ENCODE peak calls at places on chromosomes 3 and 15, in eight cellular contexts. V, Q, X, N, M, K, B and A are unnamed samples.

GRCh38 chr15:58566029-58566428 is 134.2 kb downstream of the LIPC start:
- DNase-seq in K (no peak), B (no peak), N (no peak), X (no peak), M (no peak), Q (peak; percentile 53), V (no peak), A (no peak)

GRCh38 chr3:17535173-17535730 is 207.2 kb downstream of the TBC1D5 start:
- DNase-seq in B (no peak), K (no peak), X (no peak), V (no peak), Q (no peak), M (no peak), N (no peak), A (no peak)

GRCh38 chr3:183193762-183194701 is 31.5 kb upstream of the LAMP3 start:
- DNase-seq in N (no peak), Q (no peak), X (no peak), K (no peak), B (no peak), V (no peak), M (no peak), A (no peak)

GRCh38 chr3:147921044-147921443 is 511.9 kb downstream of the ZIC1 start:
- DNase-seq in K (no peak), V (no peak), B (no peak), Q (no peak), X (no peak), M (no peak), N (no peak), A (no peak)

GRCh38 chr3:108319428-108320053 is 23.2 kb downstream of the HHLA2 start:
- DNase-seq in M (no peak), V (no peak), X (no peak), K (no peak), N (no peak), B (no peak), Q (peak; percentile 76), A (no peak)

GRCh38 chr3:186598108-186598784 is 14.6 kb upstream of the AHSG start:
- DNase-seq in N (no peak), M (peak; percentile 43), X (no peak), B (peak; percentile 72), Q (peak; percentile 23), K (no peak), V (no peak), A (no peak)

GRCh38 chr3:11603628-11604027 is 40.1 kb downstream of the VGLL4 start:
- DNase-seq in B (peak; percentile 67), M (no peak), V (no peak), N (no peak), Q (no peak), X (no peak), K (no peak), A (no peak)

GRCh38 chr15:40264321-40265153 is 18.3 kb downstream of the ANKRD63 start:
- DNase-seq in Q (no peak), X (no peak), N (no peak), K (no peak), B (no peak), M (no peak), V (no peak), A (no peak)

GRCh38 chr3:139241783-139242182 is 102.0 kb upstream of the MRPS22 start:
- DNase-seq in V (no peak), K (no peak), M (no peak), B (no peak), X (no peak), Q (no peak), N (no peak), A (no peak)

GRCh38 chr3:160837394-160837975 is 81.5 kb downstream of the PPM1L start:
- DNase-seq in B (no peak), V (no peak), N (no peak), Q (no peak), K (no peak), X (no peak), M (no peak), A (no peak)

GRCh38 chr3:97823503-97824004 is 1.7 kb downstream of the CRYBG3 start:
- DNase-seq in K (no peak), N (no peak), V (no peak), M (no peak), X (no peak), B (peak; percentile 44), Q (no peak), A (no peak)

GRCh38 chr3:37347941-37348340 is 173.6 kb upstream of the LRRFIP2 start:
- DNase-seq in M (no peak), X (no peak), N (no peak), K (no peak), V (no peak), B (no peak), Q (peak; percentile 5), A (no peak)

GRCh38 chr3:188861847-188862740 is 309.7 kb upstream of the TPRG1 start:
- DNase-seq in X (no peak), V (no peak), M (no peak), B (no peak), Q (peak; percentile 48), K (no peak), N (no peak), A (no peak)

GRCh38 chr3:132071043-132071442 is 36.2 kb upstream of the CPNE4 start:
- DNase-seq in B (no peak), Q (no peak), N (no peak), X (no peak), V (no peak), M (no peak), K (no peak), A (no peak)

GRCh38 chr15:48175126-48175525 is 3.0 kb downstream of the MYEF2 start:
- DNase-seq in M (no peak), Q (no peak), K (no peak), B (no peak), V (no peak), X (no peak), N (no peak), A (no peak)

GRCh38 chr3:126031981-126032471 is 51.9 kb downstream of the SLC41A3 start:
- DNase-seq in V (no peak), Q (no peak), K (no peak), B (no peak), N (no peak), X (no peak), M (no peak), A (no peak)

GRCh38 chr3:147200545-147200944 is 205.8 kb downstream of the ZIC4 start:
- DNase-seq in Q (no peak), K (no peak), M (no peak), B (no peak), X (no peak), N (no peak), V (no peak), A (no peak)

GRCh38 chr3:149239357-149239936 is 17.8 kb upstream of the CP start:
- DNase-seq in Q (no peak), M (no peak), K (no peak), B (no peak), X (no peak), N (no peak), V (no peak), A (no peak)